ENCODE peak calls at places on chromosomes 1 and 21, in ten cellular contexts. One of them, this sample, is unnamed.

GRCh38 chr1:173405758-173406344 is 71.3 kb upstream of the PRDX6 start:
- DNase-seq in RWPE1: peak; percentile 72
- DNase-seq in endothelial cell: no peak
- DNase-seq in AG09319: no peak
- DNase-seq in PC-3: peak; percentile 100
- DNase-seq in mammary epithelial cell: peak; percentile 86
- DNase-seq in heart left ventricle: no peak
- DNase-seq in AG04449: no peak
- DNase-seq in HCT116: no peak
- DNase-seq in testis: no peak
- DNase-seq in this sample: peak; percentile 22

GRCh38 chr21:33265664-33266049 is 510 bp upstream of the IL10RB start:
- DNase-seq in heart left ventricle: peak; percentile 53
- DNase-seq in AG09319: no peak
- DNase-seq in testis: peak; percentile 59
- DNase-seq in RWPE1: no peak
- DNase-seq in endothelial cell: no peak
- DNase-seq in HCT116: no peak
- DNase-seq in AG04449: no peak
- DNase-seq in mammary epithelial cell: peak; percentile 37
- DNase-seq in PC-3: peak; percentile 31
- DNase-seq in this sample: no peak

GRCh38 chr1:99595441-99595840 is 50.5 kb upstream of the PALMD start:
- DNase-seq in testis: no peak
- DNase-seq in endothelial cell: no peak
- DNase-seq in heart left ventricle: no peak
- DNase-seq in RWPE1: no peak
- DNase-seq in AG04449: no peak
- DNase-seq in PC-3: no peak
- DNase-seq in mammary epithelial cell: no peak
- DNase-seq in HCT116: no peak
- DNase-seq in AG09319: no peak
- DNase-seq in this sample: no peak

GRCh38 chr1:46523556-46524443 is 27.6 kb downstream of the KNCN start:
- DNase-seq in AG04449: no peak
- DNase-seq in endothelial cell: no peak
- DNase-seq in testis: no peak
- DNase-seq in mammary epithelial cell: peak; percentile 50
- DNase-seq in RWPE1: no peak
- DNase-seq in HCT116: no peak
- DNase-seq in PC-3: no peak
- DNase-seq in heart left ventricle: no peak
- DNase-seq in AG09319: no peak
- DNase-seq in this sample: no peak

GRCh38 chr1:117499071-117499470 is 106.8 kb upstream of the TENT5C start:
- DNase-seq in testis: no peak
- DNase-seq in HCT116: no peak
- DNase-seq in AG09319: no peak
- DNase-seq in mammary epithelial cell: no peak
- DNase-seq in endothelial cell: no peak
- DNase-seq in RWPE1: no peak
- DNase-seq in AG04449: no peak
- DNase-seq in PC-3: no peak
- DNase-seq in heart left ventricle: no peak
- DNase-seq in this sample: no peak

GRCh38 chr1:221039616-221040015 is 160.4 kb downstream of the HLX start:
- DNase-seq in endothelial cell: no peak
- DNase-seq in PC-3: peak; percentile 44
- DNase-seq in AG09319: no peak
- DNase-seq in heart left ventricle: no peak
- DNase-seq in RWPE1: no peak
- DNase-seq in testis: no peak
- DNase-seq in mammary epithelial cell: no peak
- DNase-seq in AG04449: no peak
- DNase-seq in HCT116: no peak
- DNase-seq in this sample: peak; percentile 47

GRCh38 chr1:154352581-154353459 is 27.5 kb downstream of the ATP8B2 start:
- DNase-seq in heart left ventricle: peak; percentile 34
- DNase-seq in testis: peak; percentile 66
- DNase-seq in PC-3: peak; percentile 37
- DNase-seq in endothelial cell: peak; percentile 39
- DNase-seq in AG09319: no peak
- DNase-seq in mammary epithelial cell: peak; percentile 9
- DNase-seq in RWPE1: no peak
- DNase-seq in HCT116: no peak
- DNase-seq in AG04449: no peak
- DNase-seq in this sample: no peak

GRCh38 chr21:35399706-35400105 is 350.6 kb upstream of the RUNX1 start:
- DNase-seq in endothelial cell: no peak
- DNase-seq in testis: no peak
- DNase-seq in AG04449: no peak
- DNase-seq in RWPE1: no peak
- DNase-seq in PC-3: no peak
- DNase-seq in AG09319: no peak
- DNase-seq in heart left ventricle: no peak
- DNase-seq in HCT116: no peak
- DNase-seq in mammary epithelial cell: no peak
- DNase-seq in this sample: no peak

GRCh38 chr1:32180186-32181060 is 948 bp downstream of the TXLNA start:
- DNase-seq in testis: peak; percentile 67
- DNase-seq in heart left ventricle: peak; percentile 54
- DNase-seq in RWPE1: peak; percentile 51
- DNase-seq in HCT116: no peak
- DNase-seq in endothelial cell: peak; percentile 48
- DNase-seq in AG09319: no peak
- DNase-seq in mammary epithelial cell: peak; percentile 31
- DNase-seq in AG04449: no peak
- DNase-seq in PC-3: peak; percentile 33
- DNase-seq in this sample: no peak

GRCh38 chr1:28239004-28239403 is 3.1 kb downstream of the ATP5IF1 start:
- DNase-seq in RWPE1: no peak
- DNase-seq in AG09319: no peak
- DNase-seq in HCT116: no peak
- DNase-seq in heart left ventricle: no peak
- DNase-seq in mammary epithelial cell: peak; percentile 20
- DNase-seq in AG04449: no peak
- DNase-seq in endothelial cell: no peak
- DNase-seq in testis: no peak
- DNase-seq in PC-3: no peak
- DNase-seq in this sample: no peak

GRCh38 chr1:24415910-24416665 is 486 bp downstream of the NIPAL3 start:
- DNase-seq in testis: no peak
- DNase-seq in heart left ventricle: no peak
- DNase-seq in endothelial cell: no peak
- DNase-seq in PC-3: peak; percentile 34
- DNase-seq in AG09319: no peak
- DNase-seq in RWPE1: peak; percentile 13
- DNase-seq in mammary epithelial cell: peak; percentile 37
- DNase-seq in AG04449: no peak
- DNase-seq in HCT116: no peak
- DNase-seq in this sample: no peak

GRCh38 chr21:36210779-36211659 is 54.4 kb downstream of the DOP1B start:
- DNase-seq in heart left ventricle: no peak
- DNase-seq in endothelial cell: no peak
- DNase-seq in HCT116: no peak
- DNase-seq in AG09319: no peak
- DNase-seq in AG04449: no peak
- DNase-seq in testis: no peak
- DNase-seq in PC-3: no peak
- DNase-seq in mammary epithelial cell: no peak
- DNase-seq in RWPE1: no peak
- DNase-seq in this sample: no peak

GRCh38 chr1:113917400-113918082 is 11.6 kb upstream of the HIPK1 start:
- DNase-seq in HCT116: no peak
- DNase-seq in endothelial cell: no peak
- DNase-seq in AG04449: no peak
- DNase-seq in AG09319: no peak
- DNase-seq in mammary epithelial cell: peak; percentile 90
- DNase-seq in testis: no peak
- DNase-seq in RWPE1: peak; percentile 59
- DNase-seq in PC-3: peak; percentile 74
- DNase-seq in heart left ventricle: no peak
- DNase-seq in this sample: no peak

DNA sequence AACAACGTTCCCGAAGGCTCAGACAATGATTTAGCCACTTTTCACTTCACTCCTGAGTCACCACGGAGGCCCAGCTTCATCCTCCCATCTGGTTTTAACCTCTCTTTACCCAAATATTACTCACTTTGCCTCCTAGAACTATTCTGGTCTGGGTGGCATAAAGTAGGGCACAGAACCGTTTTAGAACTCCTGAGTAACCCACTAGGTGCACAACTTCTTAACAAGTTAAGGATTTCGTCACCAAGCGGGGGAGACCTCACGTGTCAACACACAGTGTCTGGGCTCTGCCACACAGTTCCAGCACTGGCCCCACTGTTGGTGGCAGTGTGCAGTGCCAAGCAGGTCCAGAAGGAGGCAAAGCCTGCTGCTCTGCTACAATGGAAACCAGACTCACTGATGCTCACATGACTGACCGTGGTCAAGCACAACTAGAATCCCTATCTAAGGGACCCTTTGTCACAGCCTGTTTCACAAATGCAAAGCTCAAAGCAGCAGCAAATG is 121.7 kb downstream of the SIPA1L2 start:
- DNase-seq in HCT116: no peak
- DNase-seq in AG04449: no peak
- DNase-seq in PC-3: peak; percentile 14
- DNase-seq in heart left ventricle: no peak
- DNase-seq in AG09319: no peak
- DNase-seq in mammary epithelial cell: no peak
- DNase-seq in RWPE1: no peak
- DNase-seq in endothelial cell: no peak
- DNase-seq in testis: no peak
- DNase-seq in this sample: no peak
- TF ChIP-seq CTCF in HCT116: peak; percentile 34
- TF ChIP-seq CTCF in AG04449: no peak
- TF ChIP-seq CTCF in PC-3: peak; percentile 43
- TF ChIP-seq CTCF in heart left ventricle: peak; percentile 38
- TF ChIP-seq CTCF in AG09319: no peak
- TF ChIP-seq CTCF in mammary epithelial cell: no peak
- TF ChIP-seq CTCF in RWPE1: no peak
- TF ChIP-seq CTCF in endothelial cell: no peak
- TF ChIP-seq CTCF in testis: no peak
- TF ChIP-seq CTCF in this sample: no peak

DNA sequence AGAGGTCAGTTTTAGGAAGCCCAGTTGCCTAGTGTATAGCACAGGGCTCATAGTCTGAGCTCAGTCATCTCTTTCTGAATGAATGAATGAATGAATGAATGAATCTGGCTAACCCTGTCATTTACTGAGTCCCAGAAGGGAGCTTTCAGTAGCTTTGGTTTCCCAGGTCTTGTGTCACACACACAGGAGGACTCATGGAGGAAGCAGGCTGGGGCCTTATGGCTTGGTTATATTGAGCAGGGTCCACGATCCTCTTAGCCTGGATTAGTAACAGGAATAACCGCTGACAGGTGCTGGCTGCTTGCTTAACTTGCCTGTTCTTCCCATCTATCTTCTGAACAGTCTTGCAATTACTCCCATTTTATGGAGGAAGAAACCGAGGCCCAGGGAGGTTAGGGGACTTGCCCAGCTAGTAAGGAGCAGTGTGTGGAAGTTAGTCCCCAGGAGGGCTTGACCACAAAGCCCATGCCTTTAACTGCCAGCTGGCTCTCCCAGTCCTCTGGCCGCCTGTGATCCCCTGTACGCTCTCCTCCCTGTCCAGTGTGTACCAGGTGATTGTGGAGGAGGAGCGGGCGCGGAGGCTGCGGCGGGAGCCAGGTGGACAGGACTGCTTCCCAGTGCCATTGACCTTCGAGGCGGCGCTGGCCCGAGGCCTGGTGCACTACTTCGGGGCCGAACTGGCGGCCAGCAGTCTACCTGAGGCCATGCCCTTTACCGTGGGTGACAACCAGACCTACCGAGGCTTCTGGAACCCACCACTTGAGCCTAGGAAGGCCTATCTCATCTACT is 46.0 kb downstream of the PTPRU start:
- DNase-seq in testis: no peak
- DNase-seq in heart left ventricle: no peak
- DNase-seq in mammary epithelial cell: no peak
- DNase-seq in PC-3: no peak
- DNase-seq in HCT116: no peak
- DNase-seq in AG09319: no peak
- DNase-seq in endothelial cell: no peak
- DNase-seq in AG04449: no peak
- DNase-seq in RWPE1: no peak
- DNase-seq in this sample: no peak
- TF ChIP-seq CTCF in testis: no peak
- TF ChIP-seq CTCF in heart left ventricle: no peak
- TF ChIP-seq CTCF in mammary epithelial cell: no peak
- TF ChIP-seq CTCF in PC-3: no peak
- TF ChIP-seq CTCF in HCT116: no peak
- TF ChIP-seq CTCF in AG09319: no peak
- TF ChIP-seq CTCF in endothelial cell: no peak
- TF ChIP-seq CTCF in AG04449: no peak
- TF ChIP-seq CTCF in RWPE1: no peak
- TF ChIP-seq CTCF in this sample: no peak

GRCh38 chr1:19648689-19649088 is 4.6 kb downstream of the NBL1 start:
- DNase-seq in endothelial cell: no peak
- DNase-seq in HCT116: peak; percentile 57
- DNase-seq in PC-3: peak; percentile 51
- DNase-seq in heart left ventricle: no peak
- DNase-seq in testis: peak; percentile 38
- DNase-seq in AG04449: no peak
- DNase-seq in AG09319: no peak
- DNase-seq in RWPE1: no peak
- DNase-seq in mammary epithelial cell: no peak
- DNase-seq in this sample: no peak
- TF ChIP-seq CTCF in endothelial cell: no peak
- TF ChIP-seq CTCF in HCT116: peak; percentile 37
- TF ChIP-seq CTCF in PC-3: no peak
- TF ChIP-seq CTCF in heart left ventricle: peak; percentile 48
- TF ChIP-seq CTCF in testis: peak; percentile 10
- TF ChIP-seq CTCF in AG04449: peak; percentile 1
- TF ChIP-seq CTCF in AG09319: peak; percentile 25
- TF ChIP-seq CTCF in RWPE1: peak; percentile 35
- TF ChIP-seq CTCF in mammary epithelial cell: peak; percentile 34
- TF ChIP-seq CTCF in this sample: peak; percentile 29

DNA sequence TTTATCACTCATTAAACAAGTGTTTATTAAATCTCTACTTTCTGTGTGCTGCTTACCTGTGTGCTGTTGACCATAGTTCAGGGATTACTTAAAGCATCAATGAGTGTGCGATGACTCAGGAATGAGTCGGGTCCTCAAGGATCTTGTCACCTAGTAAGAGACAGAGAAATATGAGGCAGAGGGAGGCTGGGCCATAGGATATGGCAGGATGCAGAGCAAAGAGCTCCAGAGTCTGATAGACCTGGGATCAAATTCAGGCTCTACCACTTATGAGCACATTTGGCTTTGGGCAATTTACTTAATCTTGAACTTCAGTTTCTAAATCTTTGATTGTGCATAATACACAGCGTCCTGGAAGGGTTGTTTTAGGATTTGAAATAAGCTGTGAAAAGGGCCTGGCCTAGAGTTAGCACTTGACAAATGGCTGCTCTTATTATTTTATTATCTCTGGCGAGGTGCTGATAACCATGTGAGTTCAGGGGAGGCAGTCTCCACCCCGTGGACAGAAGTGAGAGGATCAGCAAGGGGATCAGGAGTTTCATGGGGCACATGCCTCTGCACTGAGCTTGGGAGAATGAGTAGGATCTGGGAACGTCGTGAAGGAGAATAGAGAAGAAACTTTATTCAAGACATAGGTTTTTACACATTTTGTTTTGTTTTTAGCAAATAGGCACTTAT is 94.5 kb downstream of the ROR1 start:
- DNase-seq in HCT116: peak; percentile 51
- DNase-seq in AG09319: no peak
- DNase-seq in PC-3: peak; percentile 98
- DNase-seq in mammary epithelial cell: peak; percentile 89
- DNase-seq in heart left ventricle: no peak
- DNase-seq in testis: no peak
- DNase-seq in AG04449: no peak
- DNase-seq in RWPE1: peak; percentile 70
- DNase-seq in endothelial cell: no peak
- DNase-seq in this sample: no peak
- TF ChIP-seq CTCF in HCT116: no peak
- TF ChIP-seq CTCF in AG09319: no peak
- TF ChIP-seq CTCF in PC-3: peak; percentile 29
- TF ChIP-seq CTCF in mammary epithelial cell: no peak
- TF ChIP-seq CTCF in heart left ventricle: peak; percentile 31
- TF ChIP-seq CTCF in testis: no peak
- TF ChIP-seq CTCF in AG04449: no peak
- TF ChIP-seq CTCF in RWPE1: no peak
- TF ChIP-seq CTCF in endothelial cell: no peak
- TF ChIP-seq CTCF in this sample: no peak

This sample was measured in HFF-Myc.